ENCODE peak calls at places on chromosome 11, in four cellular contexts. One of them, this sample, is unnamed.
A peak's percentile ranks its signal among the peaks of the same experiment; 100 is the strongest.

GRCh38 chr11:27875480-27876208 is 175.4 kb upstream of the BDNF start:
- DNase-seq in mesendoderm: no peak
- DNase-seq in IMR-90: no peak
- DNase-seq in H1: no peak
- DNase-seq in this sample: no peak

GRCh38 chr11:44456544-44457270 is 108.8 kb upstream of the CD82 start:
- DNase-seq in mesendoderm: peak; percentile 48
- DNase-seq in IMR-90: no peak
- DNase-seq in H1: no peak
- DNase-seq in this sample: no peak

GRCh38 chr11:72745511-72745910 is 6.7 kb downstream of the ARAP1 start:
- DNase-seq in mesendoderm: no peak
- DNase-seq in IMR-90: no peak
- DNase-seq in H1: no peak
- DNase-seq in this sample: no peak

GRCh38 chr11:27041141-27041869 is 690 bp downstream of the BBOX1 start:
- DNase-seq in mesendoderm: peak; percentile 2
- DNase-seq in IMR-90: no peak
- DNase-seq in H1: no peak
- DNase-seq in this sample: no peak

GRCh38 chr11:47270331-47271271 is 668 bp downstream of the MADD start:
- DNase-seq in mesendoderm: peak; percentile 62
- DNase-seq in IMR-90: peak; percentile 72
- DNase-seq in H1: no peak
- DNase-seq in this sample: no peak

GRCh38 chr11:6531267-6531752 is 34.2 kb downstream of the DNHD1 start:
- DNase-seq in mesendoderm: peak; percentile 67
- DNase-seq in IMR-90: peak; percentile 52
- DNase-seq in H1: no peak
- DNase-seq in this sample: no peak

GRCh38 chr11:110497204-110497987 is 67.6 kb downstream of the FDX1 start:
- DNase-seq in mesendoderm: no peak
- DNase-seq in IMR-90: no peak
- DNase-seq in H1: no peak
- DNase-seq in this sample: no peak

GRCh38 chr11:18203723-18204122 is 31.1 kb downstream of the MRGPRX4 start:
- DNase-seq in mesendoderm: peak; percentile 78
- DNase-seq in IMR-90: peak; percentile 14
- DNase-seq in H1: no peak
- DNase-seq in this sample: peak; percentile 80

GRCh38 chr11:95230054-95231034 is 658 bp downstream of the SESN3 start:
- DNase-seq in mesendoderm: peak; percentile 63
- DNase-seq in IMR-90: no peak
- DNase-seq in H1: no peak
- DNase-seq in this sample: peak; percentile 32

GRCh38 chr11:15770798-15771414 is 585.4 kb downstream of the SOX6 start:
- DNase-seq in mesendoderm: peak; percentile 77
- DNase-seq in IMR-90: peak; percentile 52
- DNase-seq in H1: peak; percentile 13
- DNase-seq in this sample: peak; percentile 68

GRCh38 chr11:107549253-107549953 is 16.1 kb downstream of the ALKBH8 start:
- DNase-seq in mesendoderm: peak; percentile 29
- DNase-seq in IMR-90: peak; percentile 51
- DNase-seq in H1: no peak
- DNase-seq in this sample: no peak

GRCh38 chr11:19345848-19346681 is 105.3 kb upstream of the E2F8 start:
- DNase-seq in mesendoderm: peak; percentile 31
- DNase-seq in IMR-90: no peak
- DNase-seq in H1: no peak
- DNase-seq in this sample: no peak

GRCh38 chr11:86274503-86274902 is 27.5 kb upstream of the HIKESHI start:
- DNase-seq in mesendoderm: peak; percentile 80
- DNase-seq in IMR-90: no peak
- DNase-seq in H1: no peak
- DNase-seq in this sample: peak; percentile 67

GRCh38 chr11:15232496-15232895 is 117.8 kb downstream of the INSC start:
- DNase-seq in mesendoderm: no peak
- DNase-seq in IMR-90: no peak
- DNase-seq in H1: no peak
- DNase-seq in this sample: no peak

GRCh38 chr11:124662111-124662510 is 11.4 kb downstream of the SIAE start:
- DNase-seq in mesendoderm: no peak
- DNase-seq in IMR-90: no peak
- DNase-seq in H1: no peak
- DNase-seq in this sample: no peak

GRCh38 chr11:113296447-113297205 is 17.8 kb upstream of the TTC12 start:
- DNase-seq in mesendoderm: peak; percentile 31
- DNase-seq in IMR-90: no peak
- DNase-seq in H1: no peak
- DNase-seq in this sample: peak; percentile 37

GRCh38 chr11:83157755-83158473 is 983 bp downstream of the PCF11 start:
- DNase-seq in mesendoderm: peak; percentile 74
- DNase-seq in IMR-90: peak; percentile 33
- DNase-seq in H1: no peak
- DNase-seq in this sample: peak; percentile 51

GRCh38 chr11:47020793-47021624 is 84.4 kb downstream of the CSTPP1 start:
- DNase-seq in mesendoderm: no peak
- DNase-seq in IMR-90: peak; percentile 27
- DNase-seq in H1: no peak
- DNase-seq in this sample: no peak

GRCh38 chr11:10478574-10479550 is 23.8 kb downstream of the AMPD3 start:
- DNase-seq in mesendoderm: no peak
- DNase-seq in IMR-90: no peak
- DNase-seq in H1: no peak
- DNase-seq in this sample: no peak
- H3K79me1 ChIP-seq in mesendoderm: no peaks in the 10 kb centered on the region
- H3K79me1 ChIP-seq in IMR-90: peaks cover 74% of the 10 kb centered on the region
- H3K79me1 ChIP-seq in H1: no peaks in the 10 kb centered on the region
- H3K79me1 ChIP-seq in this sample: no peaks in the 10 kb centered on the region

GRCh38 chr11:1497600-1497999 is 11.0 kb upstream of the MOB2 start:
- DNase-seq in mesendoderm: no peak
- DNase-seq in IMR-90: no peak
- DNase-seq in H1: no peak
- DNase-seq in this sample: no peak
- H3K79me1 ChIP-seq in mesendoderm: peaks cover 15% of the 10 kb centered on the region
- H3K79me1 ChIP-seq in IMR-90: peaks cover 70% of the 10 kb centered on the region
- H3K79me1 ChIP-seq in H1: peaks cover 17% of the 10 kb centered on the region
- H3K79me1 ChIP-seq in this sample: peaks cover 3% of the 10 kb centered on the region

DNA sequence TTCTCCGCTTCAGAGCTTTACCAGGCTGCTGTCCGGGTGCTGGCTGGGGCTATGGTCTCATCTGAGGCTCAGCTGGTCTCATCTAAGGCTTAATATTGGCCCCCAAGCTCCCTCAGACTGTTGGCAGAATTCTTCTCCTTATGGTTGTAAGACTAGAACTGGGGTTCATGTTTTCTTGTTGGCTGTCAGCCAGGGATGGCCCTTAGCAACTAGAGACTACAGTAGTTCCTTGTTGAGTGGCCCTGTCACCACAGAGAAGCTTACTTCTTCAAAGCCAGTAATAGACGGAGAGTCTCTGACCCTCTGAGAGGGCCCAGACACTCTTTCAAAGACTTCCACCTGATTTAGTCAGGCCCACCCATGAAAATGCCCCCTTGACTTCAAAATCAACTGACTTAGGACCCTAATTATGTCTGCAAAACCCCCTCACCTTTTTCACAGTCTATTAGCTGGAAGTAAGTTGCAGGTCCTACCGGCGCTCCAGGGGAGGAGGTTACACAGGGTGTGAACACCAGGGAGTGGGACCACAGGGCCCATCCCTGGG is 24.2 kb upstream of the TREH start:
- DNase-seq in mesendoderm: no peak
- DNase-seq in IMR-90: no peak
- DNase-seq in H1: no peak
- DNase-seq in this sample: no peak
- H3K79me1 ChIP-seq in mesendoderm: no peaks in the 10 kb centered on the region
- H3K79me1 ChIP-seq in IMR-90: no peaks in the 10 kb centered on the region
- H3K79me1 ChIP-seq in H1: no peaks in the 10 kb centered on the region
- H3K79me1 ChIP-seq in this sample: no peaks in the 10 kb centered on the region

DNA sequence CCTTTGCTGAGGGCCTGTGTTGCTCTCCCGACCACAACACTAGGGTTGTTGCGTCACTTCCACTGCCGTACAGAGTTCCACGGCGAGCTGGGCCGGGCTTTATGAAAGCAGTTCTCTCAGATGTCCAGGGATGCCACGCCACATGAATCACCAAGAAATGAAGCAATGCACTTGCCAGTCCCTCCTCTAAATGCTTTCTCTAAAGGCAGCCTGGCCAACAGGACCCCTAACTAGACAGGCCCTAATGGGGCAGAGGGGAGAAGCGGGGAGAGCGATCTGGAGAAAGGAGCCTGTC is 188.7 kb downstream of the CTTN start:
- DNase-seq in mesendoderm: no peak
- DNase-seq in IMR-90: peak; percentile 8
- DNase-seq in H1: no peak
- DNase-seq in this sample: no peak
- H3K79me1 ChIP-seq in mesendoderm: no peaks in the 10 kb centered on the region
- H3K79me1 ChIP-seq in IMR-90: no peaks in the 10 kb centered on the region
- H3K79me1 ChIP-seq in H1: no peaks in the 10 kb centered on the region
- H3K79me1 ChIP-seq in this sample: no peaks in the 10 kb centered on the region

GRCh38 chr11:1484716-1485503 is 1.7 kb downstream of the MOB2 start:
- DNase-seq in mesendoderm: no peak
- DNase-seq in IMR-90: no peak
- DNase-seq in H1: no peak
- DNase-seq in this sample: no peak
- H3K79me1 ChIP-seq in mesendoderm: peaks cover 1% of the 10 kb centered on the region
- H3K79me1 ChIP-seq in IMR-90: peaks cover 64% of the 10 kb centered on the region
- H3K79me1 ChIP-seq in H1: peaks cover 6% of the 10 kb centered on the region
- H3K79me1 ChIP-seq in this sample: peaks cover 3% of the 10 kb centered on the region

GRCh38 chr11:13297308-13297916 is 19.8 kb downstream of the BMAL1 start:
- DNase-seq in mesendoderm: no peak
- DNase-seq in IMR-90: no peak
- DNase-seq in H1: no peak
- DNase-seq in this sample: no peak
- H3K79me1 ChIP-seq in mesendoderm: no peaks in the 10 kb centered on the region
- H3K79me1 ChIP-seq in IMR-90: peaks cover 76% of the 10 kb centered on the region
- H3K79me1 ChIP-seq in H1: peaks cover 3% of the 10 kb centered on the region
- H3K79me1 ChIP-seq in this sample: no peaks in the 10 kb centered on the region

GRCh38 chr11:69264486-69264885 is 29.5 kb upstream of the MYEOV start:
- DNase-seq in mesendoderm: no peak
- DNase-seq in IMR-90: no peak
- DNase-seq in H1: no peak
- DNase-seq in this sample: no peak

GRCh38 chr11:69265911-69266510 is 27.9 kb upstream of the MYEOV start:
- DNase-seq in mesendoderm: no peak
- DNase-seq in IMR-90: no peak
- DNase-seq in H1: no peak
- DNase-seq in this sample: no peak

GRCh38 chr11:69262918-69263735 is 30.8 kb upstream of the MYEOV start:
- DNase-seq in mesendoderm: no peak
- DNase-seq in IMR-90: no peak
- DNase-seq in H1: no peak
- DNase-seq in this sample: no peak

GRCh38 chr11:69265210-69265609 is 28.7 kb upstream of the MYEOV start:
- DNase-seq in mesendoderm: no peak
- DNase-seq in IMR-90: no peak
- DNase-seq in H1: no peak
- DNase-seq in this sample: no peak

DNA sequence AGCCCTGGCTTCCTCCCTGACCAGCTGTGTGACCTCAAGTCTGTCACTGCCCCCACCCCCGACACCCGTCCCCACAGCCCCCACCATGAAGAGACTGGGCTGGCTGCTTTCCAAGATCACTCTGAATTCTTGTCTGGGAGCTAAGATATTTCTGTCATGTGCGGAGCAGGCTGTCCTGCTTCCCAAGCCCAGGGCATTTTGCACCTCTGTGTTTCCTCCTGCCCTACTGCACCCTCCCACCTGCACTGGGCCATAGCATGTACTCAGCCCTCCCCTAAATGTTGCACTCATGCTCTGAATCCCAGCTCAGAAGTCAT is 30.3 kb upstream of the MYEOV start:
- DNase-seq in mesendoderm: no peak
- DNase-seq in IMR-90: no peak
- DNase-seq in H1: no peak
- DNase-seq in this sample: no peak
- H3K79me1 ChIP-seq in mesendoderm: no peaks in the 10 kb centered on the region
- H3K79me1 ChIP-seq in IMR-90: no peaks in the 10 kb centered on the region
- H3K79me1 ChIP-seq in H1: no peaks in the 10 kb centered on the region
- H3K79me1 ChIP-seq in this sample: no peaks in the 10 kb centered on the region

DNA sequence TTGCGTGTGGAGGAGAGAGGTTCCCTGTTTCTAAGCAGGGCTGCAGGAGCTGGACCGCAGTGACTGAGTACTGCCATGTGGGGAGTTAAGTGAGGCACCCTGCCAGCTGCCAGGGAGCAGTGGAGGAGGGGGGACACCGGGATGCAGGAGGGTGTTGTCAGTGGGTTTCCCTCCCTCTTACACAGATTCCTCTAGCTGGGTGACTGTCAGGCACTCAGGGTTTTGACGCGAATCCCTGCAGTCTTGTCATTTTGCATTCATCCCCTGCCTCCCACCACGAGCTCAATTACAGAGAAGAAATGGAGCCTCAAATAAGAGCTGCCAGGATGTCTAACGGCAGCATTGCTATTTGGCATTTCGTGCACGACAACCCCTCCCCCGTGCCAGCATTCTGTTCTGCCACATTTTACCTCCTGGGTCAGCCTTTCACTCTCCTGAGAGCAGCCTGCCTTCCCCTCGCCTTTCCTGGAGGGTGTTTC is 119.9 kb upstream of the SORL1-AS1 start:
- DNase-seq in mesendoderm: no peak
- DNase-seq in IMR-90: no peak
- DNase-seq in H1: no peak
- DNase-seq in this sample: no peak
- H3K79me1 ChIP-seq in mesendoderm: no peaks in the 10 kb centered on the region
- H3K79me1 ChIP-seq in IMR-90: no peaks in the 10 kb centered on the region
- H3K79me1 ChIP-seq in H1: no peaks in the 10 kb centered on the region
- H3K79me1 ChIP-seq in this sample: no peaks in the 10 kb centered on the region

DNA sequence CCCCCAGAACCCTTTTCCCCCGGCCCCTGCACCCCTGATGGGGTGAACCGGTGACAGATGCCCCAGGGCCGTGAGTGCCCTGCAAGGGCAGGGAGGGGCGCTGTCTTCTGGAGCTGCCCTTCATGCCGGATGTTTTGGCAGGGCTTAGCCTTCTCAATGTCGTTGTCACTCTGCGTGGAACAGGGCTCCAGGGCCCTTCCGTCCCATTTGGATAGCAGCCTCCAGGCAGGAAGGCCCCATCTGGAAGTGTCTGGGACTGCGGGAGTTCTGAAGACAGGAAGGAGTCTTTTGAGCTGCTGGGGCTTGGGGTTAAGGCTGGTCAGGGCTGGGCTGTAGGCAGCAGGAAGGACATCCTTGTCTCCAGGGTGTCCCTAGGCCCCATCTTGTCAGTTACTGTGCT is 4.6 kb downstream of the FRMD8 start:
- DNase-seq in mesendoderm: peak; percentile 83
- DNase-seq in IMR-90: peak; percentile 37
- DNase-seq in H1: no peak
- DNase-seq in this sample: no peak
- H3K79me1 ChIP-seq in mesendoderm: peaks cover 9% of the 10 kb centered on the region
- H3K79me1 ChIP-seq in IMR-90: peaks cover 82% of the 10 kb centered on the region
- H3K79me1 ChIP-seq in H1: no peaks in the 10 kb centered on the region
- H3K79me1 ChIP-seq in this sample: no peaks in the 10 kb centered on the region